ENCODE peak calls at places on chromosome 19, in eight cellular contexts. V is stimulated activated CD4-positive, alpha-beta T cell treated with anti-CD3 and anti-CD28 coated beads, Interleukin-2, amount 100 ng/mL, for 48 hours; T is HAP-1; G is GOT3; E is ELR; D is HEK293T; L is RCC 7860; W is KG1. S is an unnamed sample.

GRCh38 chr19:55472463-55472862 is 4.0 kb upstream of the ZNF628 start:
- DNase-seq in V (no peak), T (no peak), G (no peak), E (peak), D (no peak), L (peak), W (no peak), S (no peak)

GRCh38 chr19:29326849-29327840 is 114.2 kb upstream of the UQCRFS1 start:
- DNase-seq in V (no peak), T (no peak), G (no peak), E (no peak), D (no peak), L (no peak), W (no peak), S (no peak)

GRCh38 chr19:47598407-47599349 is 10.3 kb upstream of the BICRA start:
- DNase-seq in V (no peak), T (peak), G (peak), E (peak), D (peak), L (peak), W (no peak), S (peak)

GRCh38 chr19:1619703-1620102 is 14.4 kb upstream of the UQCR11 start:
- DNase-seq in V (no peak), T (no peak), G (no peak), E (no peak), D (no peak), L (no peak), W (no peak), S (no peak)

GRCh38 chr19:46859637-46860124 is 1.1 kb upstream of the ARHGAP35 start:
- DNase-seq in V (no peak), T (peak), G (no peak), E (peak), D (no peak), L (peak), W (no peak), S (peak)

GRCh38 chr19:32651729-32652140 is 23.2 kb downstream of the ANKRD27 start:
- DNase-seq in V (no peak), T (no peak), G (no peak), E (no peak), D (peak), L (no peak), W (no peak), S (peak)

GRCh38 chr19:6223461-6224307 is 56.1 kb downstream of the MLLT1 start:
- DNase-seq in V (no peak), T (no peak), G (no peak), E (no peak), D (no peak), L (no peak), W (no peak), S (no peak)

GRCh38 chr19:10408511-10409291 is 5.4 kb upstream of the CDC37 start:
- DNase-seq in V (peak), T (no peak), G (no peak), E (no peak), D (no peak), L (no peak), W (peak), S (no peak)

GRCh38 chr19:33861950-33862349 is 65.3 kb downstream of the KCTD15 start:
- DNase-seq in V (no peak), T (no peak), G (no peak), E (no peak), D (no peak), L (no peak), W (no peak), S (no peak)

GRCh38 chr19:6204212-6204611 is 68.7 kb downstream of the ACSBG2 start:
- DNase-seq in V (no peak), T (no peak), G (peak), E (no peak), D (no peak), L (no peak), W (no peak), S (no peak)

GRCh38 chr19:45601524-45602522 is at the start of gene GPR4:
- DNase-seq in V (no peak), T (peak), G (no peak), E (peak), D (peak), L (no peak), W (no peak), S (no peak)

GRCh38 chr19:4196009-4196408 is 13.5 kb downstream of the ANKRD24 start:
- DNase-seq in V (no peak), T (no peak), G (no peak), E (no peak), D (no peak), L (no peak), W (no peak), S (no peak)

GRCh38 chr19:46077815-46078167 is 37.0 kb upstream of the IGFL4 start:
- DNase-seq in V (no peak), T (no peak), G (no peak), E (no peak), D (no peak), L (no peak), W (no peak), S (no peak)